ENCODE peak calls at places on chromosome 21, in five cellular contexts. One of them, this sample, is unnamed.
A peak's percentile ranks its signal among the peaks of the same experiment; 100 is the strongest.

GRCh38 chr21:15079276-15079675 is 14.5 kb upstream of the NRIP1 start:
- DNase-seq in spleen: no peak
- DNase-seq in substantia nigra: no peak
- DNase-seq in breast epithelium: no peak
- DNase-seq in CD8-positive, alpha-beta T cell: no peak
- DNase-seq in this sample: no peak

GRCh38 chr21:37915516-37915915 is 741 bp downstream of the KCNJ6 start:
- DNase-seq in spleen: no peak
- DNase-seq in substantia nigra: no peak
- DNase-seq in breast epithelium: no peak
- DNase-seq in CD8-positive, alpha-beta T cell: no peak
- DNase-seq in this sample: no peak

GRCh38 chr21:17673261-17674020 is 60.7 kb upstream of the BTG3 start:
- DNase-seq in spleen: no peak
- DNase-seq in substantia nigra: no peak
- DNase-seq in breast epithelium: peak; percentile 57
- DNase-seq in CD8-positive, alpha-beta T cell: no peak
- DNase-seq in this sample: no peak

GRCh38 chr21:29072873-29073221 is 601 bp downstream of the CCT8 start:
- DNase-seq in spleen: no peak
- DNase-seq in substantia nigra: no peak
- DNase-seq in breast epithelium: no peak
- DNase-seq in CD8-positive, alpha-beta T cell: no peak
- DNase-seq in this sample: no peak

GRCh38 chr21:42575111-42575510 is 61.5 kb downstream of the SLC37A1 start:
- DNase-seq in spleen: peak; percentile 51
- DNase-seq in substantia nigra: no peak
- DNase-seq in breast epithelium: no peak
- DNase-seq in CD8-positive, alpha-beta T cell: no peak
- DNase-seq in this sample: peak; percentile 12

GRCh38 chr21:22019766-22020165 is 1021.6 kb downstream of the NCAM2 start:
- DNase-seq in spleen: no peak
- DNase-seq in substantia nigra: no peak
- DNase-seq in breast epithelium: no peak
- DNase-seq in CD8-positive, alpha-beta T cell: no peak
- DNase-seq in this sample: no peak

GRCh38 chr21:34874689-34875513 is 174.2 kb downstream of the RUNX1 start:
- DNase-seq in spleen: no peak
- DNase-seq in substantia nigra: no peak
- DNase-seq in breast epithelium: no peak
- DNase-seq in CD8-positive, alpha-beta T cell: no peak
- DNase-seq in this sample: no peak

GRCh38 chr21:26146681-26147080 is 23.9 kb downstream of the APP start:
- DNase-seq in spleen: no peak
- DNase-seq in substantia nigra: no peak
- DNase-seq in breast epithelium: no peak
- DNase-seq in CD8-positive, alpha-beta T cell: no peak
- DNase-seq in this sample: no peak

GRCh38 chr21:31294691-31295090 is 49.4 kb downstream of the TIAM1 start:
- DNase-seq in spleen: no peak
- DNase-seq in substantia nigra: no peak
- DNase-seq in breast epithelium: no peak
- DNase-seq in CD8-positive, alpha-beta T cell: no peak
- DNase-seq in this sample: no peak

GRCh38 chr21:30689822-30690221 is 28.8 kb downstream of the KRTAP21-3 start:
- DNase-seq in spleen: no peak
- DNase-seq in substantia nigra: no peak
- DNase-seq in breast epithelium: no peak
- DNase-seq in CD8-positive, alpha-beta T cell: no peak
- DNase-seq in this sample: no peak

GRCh38 chr21:27688773-27689172 is 721.9 kb upstream of the ADAMTS5 start:
- DNase-seq in spleen: no peak
- DNase-seq in substantia nigra: no peak
- DNase-seq in breast epithelium: no peak
- DNase-seq in CD8-positive, alpha-beta T cell: no peak
- DNase-seq in this sample: no peak

GRCh38 chr21:17611414-17612022 is 1.2 kb downstream of the BTG3 start:
- DNase-seq in spleen: peak; percentile 88
- DNase-seq in substantia nigra: peak; percentile 46
- DNase-seq in breast epithelium: peak; percentile 85
- DNase-seq in CD8-positive, alpha-beta T cell: peak; percentile 78
- DNase-seq in this sample: peak; percentile 92

GRCh38 chr21:34498623-34499022 is 13.4 kb downstream of the KCNE1 start:
- DNase-seq in spleen: no peak
- DNase-seq in substantia nigra: no peak
- DNase-seq in breast epithelium: peak; percentile 49
- DNase-seq in CD8-positive, alpha-beta T cell: no peak
- DNase-seq in this sample: no peak

GRCh38 chr21:26490771-26491170 is 82.3 kb downstream of the CYYR1 start:
- DNase-seq in spleen: no peak
- DNase-seq in substantia nigra: no peak
- DNase-seq in breast epithelium: no peak
- DNase-seq in CD8-positive, alpha-beta T cell: no peak
- DNase-seq in this sample: no peak

GRCh38 chr21:38804617-38805281 is 980 bp upstream of the ETS2 start:
- DNase-seq in spleen: peak; percentile 91
- DNase-seq in substantia nigra: peak; percentile 39
- DNase-seq in breast epithelium: peak; percentile 69
- DNase-seq in CD8-positive, alpha-beta T cell: no peak
- DNase-seq in this sample: peak; percentile 94

GRCh38 chr21:27532081-27532480 is 565.2 kb upstream of the ADAMTS5 start:
- DNase-seq in spleen: no peak
- DNase-seq in substantia nigra: no peak
- DNase-seq in breast epithelium: no peak
- DNase-seq in CD8-positive, alpha-beta T cell: no peak
- DNase-seq in this sample: no peak

GRCh38 chr21:46083271-46084040 is 14.5 kb upstream of the COL6A2 start:
- DNase-seq in spleen: peak; percentile 62
- DNase-seq in substantia nigra: no peak
- DNase-seq in breast epithelium: peak; percentile 17
- DNase-seq in CD8-positive, alpha-beta T cell: peak; percentile 37
- DNase-seq in this sample: peak; percentile 75

GRCh38 chr21:38170283-38170682 is 86.5 kb upstream of the KCNJ15 start:
- DNase-seq in spleen: no peak
- DNase-seq in substantia nigra: no peak
- DNase-seq in breast epithelium: no peak
- DNase-seq in CD8-positive, alpha-beta T cell: no peak
- DNase-seq in this sample: no peak

GRCh38 chr21:25859264-25859931 is 124.6 kb downstream of the GABPA start:
- DNase-seq in spleen: no peak
- DNase-seq in substantia nigra: no peak
- DNase-seq in breast epithelium: no peak
- DNase-seq in CD8-positive, alpha-beta T cell: no peak
- DNase-seq in this sample: no peak

GRCh38 chr21:42653492-42654061 is at the start of gene PDE9A:
- DNase-seq in spleen: peak; percentile 76
- DNase-seq in substantia nigra: no peak
- DNase-seq in breast epithelium: no peak
- DNase-seq in CD8-positive, alpha-beta T cell: peak; percentile 62
- DNase-seq in this sample: peak; percentile 76

GRCh38 chr21:34733866-34734265 is 65.1 kb downstream of the CLIC6 start:
- DNase-seq in spleen: no peak
- DNase-seq in substantia nigra: no peak
- DNase-seq in breast epithelium: no peak
- DNase-seq in CD8-positive, alpha-beta T cell: no peak
- DNase-seq in this sample: no peak

GRCh38 chr21:43809853-43810504 is 20.6 kb downstream of the RRP1 start:
- DNase-seq in spleen: no peak
- DNase-seq in substantia nigra: no peak
- DNase-seq in breast epithelium: no peak
- DNase-seq in CD8-positive, alpha-beta T cell: no peak
- DNase-seq in this sample: no peak
- H3K27ac ChIP-seq in spleen: peak overlapping the region; percentile 77
- H3K27ac ChIP-seq in substantia nigra: no peak overlapping the region
- H3K27ac ChIP-seq in breast epithelium: no peak overlapping the region
- H3K27ac ChIP-seq in CD8-positive, alpha-beta T cell: no peak overlapping the region
- H3K27ac ChIP-seq in this sample: no peak overlapping the region

DNA sequence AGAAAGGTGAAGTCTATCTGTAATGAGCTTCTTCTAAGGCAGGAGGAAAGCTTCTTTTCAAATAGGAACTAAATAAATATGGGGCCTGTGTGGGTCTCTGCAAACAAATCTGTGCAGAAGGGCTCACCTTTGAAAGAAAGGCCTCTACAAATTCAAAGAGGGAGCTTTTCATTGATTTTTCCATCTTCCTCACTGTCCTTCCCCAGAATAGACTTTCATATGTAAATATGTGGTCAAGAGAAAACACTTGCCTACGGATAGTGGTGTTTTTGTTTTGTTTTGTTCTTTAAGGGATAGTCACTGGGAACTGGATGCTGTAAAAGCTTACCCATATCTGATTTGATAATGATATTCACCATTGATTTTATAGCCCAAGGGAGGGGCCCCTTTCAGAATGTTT is 223.4 kb downstream of the DSCAM start:
- DNase-seq in spleen: no peak
- DNase-seq in substantia nigra: no peak
- DNase-seq in breast epithelium: no peak
- DNase-seq in CD8-positive, alpha-beta T cell: no peak
- DNase-seq in this sample: no peak
- H3K27ac ChIP-seq in spleen: no peak overlapping the region
- H3K27ac ChIP-seq in substantia nigra: no peak overlapping the region
- H3K27ac ChIP-seq in breast epithelium: no peak overlapping the region
- H3K27ac ChIP-seq in CD8-positive, alpha-beta T cell: no peak overlapping the region
- H3K27ac ChIP-seq in this sample: no peak overlapping the region

DNA sequence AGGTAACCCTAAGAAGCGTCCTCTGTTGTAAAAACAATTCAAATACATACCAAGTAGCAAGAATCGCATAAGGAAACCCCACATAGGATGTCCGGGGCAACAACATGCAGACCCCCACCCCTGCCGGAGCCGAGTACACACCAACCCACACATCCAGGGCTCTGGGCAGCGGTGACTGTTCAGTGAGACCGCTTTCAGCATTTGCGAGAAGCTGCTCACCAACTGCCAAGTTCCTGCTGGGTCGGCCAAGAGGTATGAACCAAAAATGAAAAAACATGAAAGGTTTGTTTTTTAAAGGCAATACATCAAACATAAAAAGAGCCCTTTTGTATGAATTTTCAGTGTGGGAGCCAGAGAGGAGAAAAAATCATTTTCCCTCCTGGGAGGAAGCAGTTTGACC is 92.2 kb downstream of the SIM2 start:
- DNase-seq in spleen: no peak
- DNase-seq in substantia nigra: no peak
- DNase-seq in breast epithelium: no peak
- DNase-seq in CD8-positive, alpha-beta T cell: no peak
- DNase-seq in this sample: no peak
- H3K27ac ChIP-seq in spleen: no peak overlapping the region
- H3K27ac ChIP-seq in substantia nigra: no peak overlapping the region
- H3K27ac ChIP-seq in breast epithelium: peak overlapping the region; percentile 81
- H3K27ac ChIP-seq in CD8-positive, alpha-beta T cell: no peak overlapping the region
- H3K27ac ChIP-seq in this sample: no peak overlapping the region

DNA sequence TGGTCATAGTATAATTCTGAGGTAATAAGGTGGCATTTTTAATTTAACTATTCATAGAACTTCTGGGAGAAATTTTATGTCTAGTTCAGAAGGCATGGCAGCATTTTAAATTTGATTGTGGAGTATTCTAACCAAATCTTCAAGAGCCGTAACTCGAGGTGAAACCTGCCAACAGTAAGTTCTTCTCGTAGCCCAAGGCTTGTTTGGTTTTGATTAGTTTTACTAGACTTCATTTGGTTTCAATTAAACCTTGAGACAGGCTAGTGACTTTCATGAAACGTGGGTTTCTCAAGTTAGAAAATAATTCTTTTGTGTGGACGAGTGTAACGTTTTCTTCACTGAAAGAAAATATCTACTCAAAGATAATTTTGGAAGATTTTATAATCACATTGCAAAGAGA is 395.5 kb downstream of the USP25 start:
- DNase-seq in spleen: no peak
- DNase-seq in substantia nigra: no peak
- DNase-seq in breast epithelium: no peak
- DNase-seq in CD8-positive, alpha-beta T cell: no peak
- DNase-seq in this sample: no peak
- H3K27ac ChIP-seq in spleen: no peak overlapping the region
- H3K27ac ChIP-seq in substantia nigra: no peak overlapping the region
- H3K27ac ChIP-seq in breast epithelium: peak overlapping the region; percentile 13
- H3K27ac ChIP-seq in CD8-positive, alpha-beta T cell: no peak overlapping the region
- H3K27ac ChIP-seq in this sample: no peak overlapping the region

GRCh38 chr21:32492376-32492775 is 79.9 kb downstream of the EVA1C start:
- DNase-seq in spleen: no peak
- DNase-seq in substantia nigra: no peak
- DNase-seq in breast epithelium: no peak
- DNase-seq in CD8-positive, alpha-beta T cell: no peak
- DNase-seq in this sample: no peak
- H3K27ac ChIP-seq in spleen: no peak overlapping the region
- H3K27ac ChIP-seq in substantia nigra: no peak overlapping the region
- H3K27ac ChIP-seq in breast epithelium: no peak overlapping the region
- H3K27ac ChIP-seq in CD8-positive, alpha-beta T cell: no peak overlapping the region
- H3K27ac ChIP-seq in this sample: no peak overlapping the region

GRCh38 chr21:45031231-45032191 is 42.9 kb upstream of the ADARB1 start:
- DNase-seq in spleen: no peak
- DNase-seq in substantia nigra: no peak
- DNase-seq in breast epithelium: no peak
- DNase-seq in CD8-positive, alpha-beta T cell: no peak
- DNase-seq in this sample: peak; percentile 49

GRCh38 chr21:45033791-45034555 is 40.4 kb upstream of the ADARB1 start:
- DNase-seq in spleen: no peak
- DNase-seq in substantia nigra: no peak
- DNase-seq in breast epithelium: no peak
- DNase-seq in CD8-positive, alpha-beta T cell: no peak
- DNase-seq in this sample: peak; percentile 62

GRCh38 chr21:45032332-45032731 is 42.0 kb upstream of the ADARB1 start:
- DNase-seq in spleen: no peak
- DNase-seq in substantia nigra: no peak
- DNase-seq in breast epithelium: no peak
- DNase-seq in CD8-positive, alpha-beta T cell: no peak
- DNase-seq in this sample: peak; percentile 43

GRCh38 chr21:45034556-45035476 is 39.6 kb upstream of the ADARB1 start:
- DNase-seq in spleen: no peak
- DNase-seq in substantia nigra: no peak
- DNase-seq in breast epithelium: no peak
- DNase-seq in CD8-positive, alpha-beta T cell: no peak
- DNase-seq in this sample: peak; percentile 51

GRCh38 chr21:45032977-45033705 is 41.2 kb upstream of the ADARB1 start:
- DNase-seq in spleen: no peak
- DNase-seq in substantia nigra: no peak
- DNase-seq in breast epithelium: no peak
- DNase-seq in CD8-positive, alpha-beta T cell: no peak
- DNase-seq in this sample: peak; percentile 79
- H3K27ac ChIP-seq in spleen: peak overlapping the region; percentile 68
- H3K27ac ChIP-seq in substantia nigra: no peak overlapping the region
- H3K27ac ChIP-seq in breast epithelium: peak overlapping the region; percentile 74
- H3K27ac ChIP-seq in CD8-positive, alpha-beta T cell: no peak overlapping the region
- H3K27ac ChIP-seq in this sample: peak overlapping the region; percentile 88

This sample was measured in aorta.